ENCODE peak calls at places on chromosomes 13 and 19, in five cellular contexts. W is activated CD4-positive, alpha-beta memory T cell treated with anti-CD3 and anti-CD28 coated beads, Interleukin-2, amount 10 ng/mL, durations not matched to agents 7 days and 5 days; K is HTR-8/SVneo; X is naive thymus-derived CD8-positive, alpha-beta T cell; Y is stimulated activated CD4-positive, alpha-beta T cell treated with anti-CD3 and anti-CD28 coated beads, Interleukin-4, amount 100 ng/mL, for 4 hours. E is an unnamed sample.
A peak's percentile ranks its signal among the peaks of the same experiment; 100 is the strongest.

GRCh38 chr19:19492026-19492610 is 23.2 kb downstream of the TSSK6 start:
- DNase-seq in K (no peak), W (no peak), X (no peak), Y (no peak), E (no peak)

GRCh38 chr19:47096721-47097120 is 16.9 kb downstream of the ZC3H4 start:
- DNase-seq in W (no peak), X (no peak), Y (no peak), K (no peak), E (no peak)

GRCh38 chr19:58095328-58095727 is 2.7 kb downstream of the ZSCAN18 start:
- DNase-seq in K (no peak), Y (no peak), X (no peak), W (no peak), E (no peak)

GRCh38 chr13:24497742-24498141 is 14.8 kb downstream of the PARP4 start:
- DNase-seq in Y (no peak), X (no peak), K (no peak), W (no peak), E (no peak)

GRCh38 chr19:495440-496332 is 600 bp upstream of the MADCAM1 start:
- DNase-seq in K (peak; percentile 54), W (peak; percentile 67), X (peak; percentile 57), Y (no peak), E (peak; percentile 49)

GRCh38 chr19:48206402-48207093 is 36.1 kb downstream of the ZSWIM9 start:
- DNase-seq in X (no peak), K (no peak), Y (no peak), W (no peak), E (peak; percentile 12)

GRCh38 chr13:30679483-30680330 is 55.6 kb upstream of the ALOX5AP start:
- DNase-seq in X (peak; percentile 55), K (peak; percentile 21), Y (peak; percentile 28), W (peak; percentile 43), E (peak; percentile 37)

GRCh38 chr13:85698236-85698635 is 101.0 kb downstream of the SLITRK6 start:
- DNase-seq in Y (no peak), X (no peak), W (no peak), K (no peak), E (no peak)

GRCh38 chr19:7944177-7944761 is 803 bp upstream of the TIMM44 start:
- DNase-seq in K (peak; percentile 93), X (peak; percentile 84), Y (peak; percentile 83), W (peak; percentile 88), E (peak; percentile 83)

GRCh38 chr13:21175656-21176194 is 627 bp downstream of the SKA3 start:
- DNase-seq in Y (no peak), K (no peak), X (no peak), W (no peak), E (no peak)

GRCh38 chr13:24622481-24622880 is 57.7 kb upstream of the ATP12A start:
- DNase-seq in X (no peak), K (no peak), Y (no peak), W (no peak), E (no peak)

GRCh38 chr13:19056355-19056880 is 125.2 kb downstream of the TUBA3C start:
- DNase-seq in X (no peak), K (no peak), W (no peak), Y (no peak), E (no peak)

GRCh38 chr13:77811981-77812380 is 106.7 kb downstream of the EDNRB start:
- DNase-seq in Y (no peak), K (no peak), W (no peak), X (no peak), E (no peak)

GRCh38 chr19:12782424-12783225 is 7.3 kb upstream of the HOOK2 start:
- DNase-seq in W (peak; percentile 87), Y (peak; percentile 91), K (no peak), X (no peak), E (peak; percentile 95)

GRCh38 chr19:10418281-10419199 is 1.8 kb upstream of the PDE4A start:
- DNase-seq in K (no peak), X (no peak), W (no peak), Y (no peak), E (no peak)

GRCh38 chr13:43805071-43805468 is 18.3 kb upstream of the ENOX1 start:
- DNase-seq in X (no peak), Y (no peak), K (no peak), W (no peak), E (no peak)

GRCh38 chr13:20550799-20551198 is 16.2 kb upstream of the IFT88 start:
- DNase-seq in X (no peak), K (no peak), W (no peak), Y (no peak), E (no peak)

GRCh38 chr19:31421856-31422255 is 72.6 kb upstream of the TSHZ3 start:
- DNase-seq in W (no peak), X (no peak), Y (no peak), K (no peak), E (no peak)

GRCh38 chr13:77868717-77869116 is 49.9 kb downstream of the EDNRB start:
- DNase-seq in X (no peak), K (no peak), Y (no peak), W (no peak), E (no peak)

GRCh38 chr13:74061939-74062595 is 72.1 kb downstream of the KLF12 start:
- DNase-seq in K (no peak), X (peak; percentile 63), Y (no peak), W (peak; percentile 38), E (peak; percentile 76)

GRCh38 chr13:19862511-19863313 is 737 bp downstream of the ZMYM5 start:
- DNase-seq in K (no peak), W (peak; percentile 57), X (peak; percentile 59), Y (peak; percentile 25), E (peak; percentile 25)

GRCh38 chr19:45162464-45163143 is 1.8 kb upstream of the NKPD1 start:
- DNase-seq in W (no peak), X (no peak), K (no peak), Y (no peak), E (no peak)

GRCh38 chr19:48509467-48510194 is 2.0 kb downstream of the LMTK3 start:
- DNase-seq in K (no peak), W (no peak), X (no peak), Y (no peak), E (no peak)

GRCh38 chr13:34156841-34157365 is 339.0 kb downstream of the RFC3 start:
- DNase-seq in K (peak; percentile 60), X (no peak), Y (peak; percentile 43), W (peak; percentile 71), E (no peak)

GRCh38 chr13:113788413-113789135 is 29.5 kb downstream of the TMEM255B start:
- DNase-seq in W (no peak), K (no peak), X (no peak), Y (no peak), E (no peak)

GRCh38 chr19:17156947-17157302 is 58.2 kb upstream of the USE1 start:
- DNase-seq in Y (no peak), K (no peak), W (no peak), X (no peak), E (no peak)

E was measured in CD4-positive, CD25-positive, alpha-beta regulatory T cell.